ENCODE peak calls at places on chromosomes 16 and 17, in seven cellular contexts. B is heart right ventricle; Q is cardiac muscle cell; Y is RWPE2; O is prostate gland; I is CD8-positive, alpha-beta memory T cell; P is adrenal gland. K is an unnamed sample. For H3K9me3, the result is how much of the 10 kb centered on the place peaks cover.

GRCh38 chr16:88957887-88958577 is 19.0 kb downstream of the CBFA2T3 start:
- DNase-seq in Y (no peak), Q (no peak), O (no peak), B (no peak), I (no peak), P (no peak), K (no peak)

GRCh38 chr17:47615766-47616424 is 33.8 kb upstream of the KPNB1 start:
- DNase-seq in Y (no peak), Q (peak), O (no peak), P (no peak), B (no peak), I (no peak), K (peak)

GRCh38 chr16:24102120-24102740 is 153.9 kb upstream of the CACNG3 start:
- DNase-seq in P (no peak), O (no peak), Y (no peak), I (no peak), B (no peak), Q (no peak), K (no peak)

GRCh38 chr17:65487161-65487560 is 74.3 kb downstream of the AXIN2 start:
- DNase-seq in I (no peak), B (no peak), O (no peak), P (no peak), Y (no peak), Q (no peak), K (no peak)

GRCh38 chr17:77783991-77784820 is 174.3 kb upstream of the TNRC6C start:
- DNase-seq in P (no peak), O (no peak), Q (no peak), I (peak), Y (no peak), B (no peak), K (peak)

GRCh38 chr16:65117701-65118448 is 4.0 kb downstream of the CDH11 start:
- DNase-seq in P (peak), I (no peak), B (peak), O (peak), Q (peak), Y (no peak), K (no peak)

GRCh38 chr17:69593716-69594115 is 179.2 kb downstream of the MAP2K6 start:
- DNase-seq in Q (no peak), B (no peak), Y (no peak), O (no peak), P (no peak), I (no peak), K (no peak)

GRCh38 chr16:50584033-50584722 is 36.0 kb downstream of the NKD1 start:
- DNase-seq in B (no peak), I (no peak), Y (no peak), P (no peak), O (no peak), Q (no peak), K (no peak)

GRCh38 chr17:67629963-67630320 is 87.8 kb upstream of the NOL11 start:
- DNase-seq in P (no peak), B (no peak), I (no peak), Y (no peak), Q (peak), O (no peak), K (peak)

GRCh38 chr16:56190903-56191806 is at the start of gene GNAO1:
- DNase-seq in B (peak), P (peak), O (peak), Q (peak), I (peak), Y (no peak), K (peak)

GRCh38 chr16:13036600-13036999 is 135.2 kb downstream of the SHISA9 start:
- DNase-seq in Q (peak), I (no peak), B (peak), P (no peak), O (peak), Y (no peak), K (no peak)

GRCh38 chr17:61208301-61209098 is 191.1 kb upstream of the TBX2 start:
- DNase-seq in O (no peak), B (no peak), Q (peak), P (no peak), Y (no peak), I (no peak), K (no peak)

GRCh38 chr17:7889166-7889584 is 586 bp downstream of the CHD3 start:
- DNase-seq in I (no peak), O (peak), Q (peak), Y (peak), B (peak), P (peak), K (no peak)

GRCh38 chr16:78094166-78094565 is 5.3 kb upstream of the WWOX start:
- DNase-seq in P (no peak), Q (no peak), Y (no peak), O (no peak), I (no peak), B (no peak), K (no peak)

GRCh38 chr17:16121915-16122314 is 93.4 kb downstream of the NCOR1 start:
- DNase-seq in B (no peak), I (no peak), O (no peak), Y (no peak), Q (no peak), P (no peak), K (no peak)

GRCh38 chr17:13490906-13491502 is 110.7 kb downstream of the HS3ST3A1 start:
- DNase-seq in Q (no peak), P (no peak), Y (no peak), B (no peak), I (no peak), O (no peak), K (no peak)

GRCh38 chr17:82343560-82343959 is 10.0 kb upstream of the SECTM1 start:
- DNase-seq in O (no peak), Q (no peak), B (no peak), P (no peak), Y (no peak), I (no peak), K (no peak)

GRCh38 chr16:67504190-67505021 is 21.1 kb upstream of the AGRP start:
- DNase-seq in Q (no peak), O (no peak), I (peak), B (peak), Y (no peak), P (peak), K (peak)

GRCh38 chr17:45127583-45128300 is 4.6 kb downstream of the PLCD3 start:
- DNase-seq in Y (peak), I (no peak), P (peak), B (peak), O (peak), Q (peak), K (no peak)

GRCh38 chr16:14284930-14285541 is 213.9 kb downstream of the MRTFB start:
- DNase-seq in O (no peak), Y (no peak), Q (peak), I (no peak), P (peak), B (no peak), K (no peak)

GRCh38 chr17:45092932-45093430 is 31.9 kb downstream of the NMT1 start:
- DNase-seq in B (peak), Y (peak), O (peak), P (peak), I (peak), Q (peak), K (no peak)

GRCh38 chr17:75228305-75228704 is 22.8 kb downstream of the NUP85 start:
- DNase-seq in O (peak), B (no peak), Q (no peak), Y (no peak), P (no peak), I (no peak), K (no peak)

GRCh38 chr17:3528604-3529511 is 28.8 kb downstream of the TRPV3 start:
- DNase-seq in O (no peak), P (no peak), B (no peak), Y (no peak), I (no peak), Q (peak), K (no peak)

GRCh38 chr17:38510424-38511125 is 82.3 kb downstream of the ARHGAP23 start:
- DNase-seq in P (no peak), I (no peak), O (no peak), Q (peak), B (no peak), Y (no peak), K (no peak)

GRCh38 chr17:50055055-50055425 is 870 bp upstream of the ITGA3 start:
- DNase-seq in Q (no peak), I (peak), B (no peak), P (peak), Y (peak), O (peak), K (peak)

GRCh38 chr17:80990921-80991644 is 558 bp upstream of the CHMP6 start:
- DNase-seq in Q (no peak), P (no peak), Y (no peak), B (no peak), O (no peak), I (no peak), K (no peak)

GRCh38 chr16:86059253-86060171 is 160.6 kb downstream of the IRF8 start:
- DNase-seq in B (peak), P (peak), O (no peak), Q (peak), Y (peak), I (peak), K (no peak)

GRCh38 chr17:16406742-16407674 is 8.4 kb upstream of the TRPV2 start:
- DNase-seq in I (no peak), O (no peak), Q (peak), P (no peak), B (peak), Y (no peak), K (no peak)

GRCh38 chr17:74305865-74306654 is 20.0 kb upstream of the KIF19 start:
- DNase-seq in B (no peak), O (no peak), Y (no peak), I (no peak), Q (no peak), P (no peak), K (no peak)

GRCh38 chr17:12619444-12620199 is 46.1 kb upstream of the MYOCD start:
- DNase-seq in Y (no peak), I (no peak), O (no peak), B (no peak), P (no peak), Q (no peak), K (no peak)

GRCh38 chr16:56912746-56913703 is 18.9 kb upstream of the HERPUD1 start:
- DNase-seq in I (peak), P (no peak), B (no peak), O (no peak), Y (no peak), Q (peak), K (no peak)

GRCh38 chr16:7423436-7423941 is 90.8 kb downstream of the RBFOX1 start:
- DNase-seq in Q (no peak), O (no peak), B (no peak), Y (no peak), P (no peak), I (no peak), K (no peak)

GRCh38 chr17:74737299-74738050 is 419 bp downstream of the RAB37 start:
- DNase-seq in O (no peak), Q (peak), Y (no peak), B (no peak), P (no peak), I (peak), K (peak)

GRCh38 chr16:11138769-11139623 is 117.0 kb downstream of the SOCS1 start:
- DNase-seq in Q (peak), I (no peak), P (no peak), Y (no peak), B (no peak), O (no peak), K (no peak)

GRCh38 chr17:42548070-42548837 is 4.5 kb upstream of the HSD17B1 start:
- DNase-seq in Y (peak), I (peak), P (peak), B (no peak), Q (peak), O (peak), K (peak)

GRCh38 chr17:72388765-72389473 is 268.1 kb downstream of the SOX9 start:
- DNase-seq in O (no peak), I (no peak), Y (peak), P (no peak), B (no peak), Q (peak), K (no peak)

GRCh38 chr16:89357460-89357859 is 132.9 kb downstream of the ANKRD11 start:
- DNase-seq in Y (no peak), O (no peak), B (peak), Q (no peak), P (peak), I (no peak), K (no peak)

GRCh38 chr16:671353-672131 is 3.6 kb downstream of the RHOT2 start:
- DNase-seq in O (no peak), B (no peak), I (no peak), P (no peak), Y (no peak), Q (no peak), K (no peak)
- H3K27ac ChIP-seq in O (no peak), B (no peak), I (no peak), P (no peak), Y (no peak), Q (no peak), K (no peak)

DNA sequence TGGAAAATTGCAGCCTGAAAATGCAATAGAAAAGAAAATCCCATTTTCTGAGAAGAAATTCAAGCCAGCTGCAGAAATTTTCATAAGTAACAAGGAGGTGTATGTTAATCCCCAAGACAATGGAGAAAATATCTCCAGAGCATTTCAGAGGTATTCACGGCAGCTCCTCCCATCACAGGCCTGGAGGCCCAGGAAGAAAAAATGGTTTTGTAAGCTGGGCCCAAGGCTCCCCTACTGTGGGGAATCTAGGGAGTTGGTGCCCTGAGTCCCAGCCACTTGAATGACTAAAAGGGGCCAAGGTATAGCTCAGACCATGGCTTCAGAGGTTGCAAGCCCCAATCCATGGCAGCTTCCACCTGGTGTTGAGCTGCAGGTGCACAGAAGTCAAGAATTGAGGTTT is 93.3 kb upstream of the ZNF267 start:
- DNase-seq in I (no peak), P (no peak), B (no peak), O (no peak), Q (no peak), Y (no peak), K (no peak)
- H3K9me3 ChIP-seq in I (under half), P (under half), B (half or more), O (under half), Q (under half), Y (under half), K (under half)

GRCh38 chr17:78973196-78973595 is 6.5 kb downstream of the LGALS3BP start:
- DNase-seq in O (no peak), I (no peak), Y (no peak), B (no peak), Q (peak), P (no peak), K (no peak)
- H3K27ac ChIP-seq in O (peak), I (no peak), Y (peak), B (no peak), Q (no peak), P (no peak), K (no peak)

DNA sequence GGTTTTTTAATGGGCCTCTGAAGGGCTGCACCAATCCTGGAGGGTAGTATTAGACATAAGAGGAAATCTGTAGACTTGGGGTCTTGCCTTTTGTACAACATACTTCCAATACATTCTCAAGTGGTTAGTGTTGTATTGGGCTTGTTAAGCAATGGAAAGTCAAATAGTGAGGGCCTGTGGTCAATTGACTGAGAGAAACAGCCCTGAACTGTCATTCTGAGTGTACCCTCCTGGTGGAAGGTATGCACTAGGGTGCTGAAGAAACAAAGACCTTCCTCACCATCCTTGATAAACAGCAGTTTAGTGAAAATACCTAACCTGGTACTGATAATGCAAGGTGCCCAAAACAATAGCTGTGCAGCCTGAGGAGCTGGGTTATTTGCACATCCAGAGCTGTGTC is 22.2 kb downstream of the OR2C1 start:
- DNase-seq in Q (no peak), B (no peak), O (no peak), I (no peak), P (no peak), Y (no peak), K (no peak)
- H3K9me3 ChIP-seq in Q (under half), B (half or more), O (under half), I (under half), P (under half), Y (under half), K (half or more)

GRCh38 chr17:21291357-21291756 is 6.8 kb downstream of the MAP2K3 start:
- DNase-seq in I (no peak), B (no peak), Y (no peak), P (no peak), O (no peak), Q (no peak), K (no peak)
- H3K27ac ChIP-seq in I (no peak), B (no peak), Y (no peak), P (no peak), O (no peak), Q (no peak), K (no peak)

DNA sequence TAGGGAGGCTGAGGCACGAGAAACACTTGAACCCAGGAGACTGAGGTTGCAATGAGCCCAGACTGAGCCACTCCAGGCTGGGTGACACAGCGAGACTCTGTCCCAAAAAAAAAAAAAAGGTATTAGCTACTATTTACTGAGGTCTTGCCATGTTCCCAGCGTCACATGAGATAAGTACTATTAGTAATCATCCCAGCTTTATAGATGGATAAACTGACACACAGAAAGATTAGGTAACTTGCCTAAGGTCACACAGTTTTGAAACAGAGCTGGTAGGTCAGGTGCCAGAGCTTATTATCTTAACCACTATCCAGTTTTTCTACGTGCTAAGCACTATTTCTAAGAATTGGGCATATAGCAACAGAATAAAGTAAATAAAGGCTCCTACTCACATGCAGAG is 51.6 kb downstream of the TEX14 start:
- DNase-seq in I (no peak), B (no peak), Q (no peak), Y (no peak), P (no peak), O (no peak), K (no peak)
- H3K9me3 ChIP-seq in I (under half), B (under half), Q (under half), Y (under half), P (under half), O (under half), K (under half)

GRCh38 chr17:55451758-55452468 is 30.3 kb upstream of the MMD start:
- DNase-seq in O (no peak), P (no peak), Y (no peak), B (no peak), Q (peak), I (no peak), K (no peak)
- H3K27ac ChIP-seq in O (peak), P (peak), Y (peak), B (no peak), Q (peak), I (no peak), K (no peak)

GRCh38 chr16:87231295-87231694 is 85.9 kb downstream of the C16orf95 start:
- DNase-seq in P (no peak), Q (no peak), O (no peak), I (no peak), B (no peak), Y (no peak), K (no peak)

GRCh38 chr16:87227651-87228015 is 89.6 kb downstream of the C16orf95 start:
- DNase-seq in I (no peak), Y (no peak), B (no peak), P (no peak), Q (peak), O (no peak), K (no peak)

GRCh38 chr16:87231911-87232310 is 85.3 kb downstream of the C16orf95 start:
- DNase-seq in O (no peak), Q (no peak), I (no peak), B (no peak), Y (no peak), P (no peak), K (no peak)

GRCh38 chr16:87228363-87228762 is 88.8 kb downstream of the C16orf95 start:
- DNase-seq in O (no peak), P (no peak), Y (no peak), B (no peak), I (no peak), Q (no peak), K (no peak)

DNA sequence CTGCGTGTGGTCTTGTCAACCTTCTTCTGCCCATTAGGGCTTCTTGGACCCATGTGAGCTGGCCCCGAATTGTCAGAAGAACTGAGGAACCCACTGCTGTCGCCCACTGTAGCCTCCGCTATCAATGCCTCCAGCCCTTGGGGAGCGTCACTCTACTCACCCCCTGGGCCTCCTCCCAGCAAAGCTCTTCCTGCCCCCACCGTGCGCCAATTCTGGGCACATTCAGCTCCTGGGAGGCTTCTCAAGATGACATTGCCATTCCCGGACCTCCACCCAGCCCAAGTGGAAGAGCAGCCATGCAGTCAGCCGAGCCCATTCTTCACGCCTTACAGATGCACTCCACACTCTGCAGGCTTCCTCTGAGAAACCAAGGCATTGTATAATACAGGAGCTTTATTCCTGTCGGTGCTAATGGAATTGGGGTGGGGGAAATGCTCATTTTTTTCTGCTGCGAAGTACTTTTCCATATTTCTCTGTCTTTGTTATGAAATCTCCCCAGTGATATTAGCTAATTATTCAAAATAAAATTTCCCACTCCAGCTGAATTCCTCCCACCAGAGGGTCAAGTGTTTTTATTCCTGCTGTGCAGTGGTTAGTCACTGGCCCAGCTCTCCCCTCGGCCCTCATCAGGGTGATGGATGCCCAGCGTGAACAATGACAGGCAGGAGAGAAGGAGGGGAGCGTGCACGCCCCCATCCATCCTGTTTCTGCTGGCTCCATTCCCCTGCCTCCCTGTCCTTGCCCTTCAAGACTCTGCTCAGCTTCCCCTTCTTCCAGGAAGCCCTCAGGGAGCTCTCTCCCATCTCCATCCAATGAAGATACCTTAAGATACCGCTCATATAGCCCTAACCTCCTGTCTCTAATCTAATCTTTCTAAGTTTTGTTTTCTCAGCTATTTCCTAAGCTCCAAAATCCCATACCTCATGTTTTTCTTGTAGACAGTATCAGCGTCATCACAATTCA is 87.7 kb downstream of the C16orf95 start:
- DNase-seq in B (no peak), P (no peak), Q (no peak), Y (no peak), I (no peak), O (no peak), K (no peak)
- H3K9me3 ChIP-seq in B (under half), P (under half), Q (under half), Y (under half), I (under half), O (under half), K (under half)